ENCODE peak calls at places on chromosomes 7 and 10, in four cellular contexts. One of them, this sample, is unnamed.

GRCh38 chr10:66627156-66627555 is 298.7 kb upstream of the LRRTM3 start:
- DNase-seq in ovary: no peak
- DNase-seq in fibroblast of lung: peak; percentile 25
- DNase-seq in SK-N-SH: peak; percentile 27
- DNase-seq in this sample: peak; percentile 32

GRCh38 chr10:43396928-43397624 is 11.9 kb downstream of the HNRNPF start:
- DNase-seq in ovary: peak; percentile 80
- DNase-seq in fibroblast of lung: peak; percentile 76
- DNase-seq in SK-N-SH: peak; percentile 92
- DNase-seq in this sample: no peak

GRCh38 chr7:129612112-129613015 is 844 bp downstream of the NRF1 start:
- DNase-seq in ovary: peak; percentile 68
- DNase-seq in fibroblast of lung: peak; percentile 67
- DNase-seq in SK-N-SH: peak; percentile 66
- DNase-seq in this sample: peak; percentile 56

GRCh38 chr10:62083413-62083794 is 181.9 kb downstream of the ARID5B start:
- DNase-seq in ovary: no peak
- DNase-seq in fibroblast of lung: peak; percentile 64
- DNase-seq in SK-N-SH: no peak
- DNase-seq in this sample: no peak

GRCh38 chr10:12533151-12533550 is 183.8 kb downstream of the CAMK1D start:
- DNase-seq in ovary: no peak
- DNase-seq in fibroblast of lung: no peak
- DNase-seq in SK-N-SH: no peak
- DNase-seq in this sample: no peak

GRCh38 chr10:102120987-102121738 is 995 bp upstream of the LDB1 start:
- DNase-seq in ovary: peak; percentile 90
- DNase-seq in fibroblast of lung: peak; percentile 91
- DNase-seq in SK-N-SH: peak; percentile 74
- DNase-seq in this sample: peak; percentile 93

GRCh38 chr7:78718212-78718611 is 735.3 kb downstream of the MAGI2 start:
- DNase-seq in ovary: no peak
- DNase-seq in fibroblast of lung: no peak
- DNase-seq in SK-N-SH: no peak
- DNase-seq in this sample: no peak

GRCh38 chr10:27541728-27542285 is 37.7 kb downstream of the RAB18 start:
- DNase-seq in ovary: no peak
- DNase-seq in fibroblast of lung: no peak
- DNase-seq in SK-N-SH: no peak
- DNase-seq in this sample: no peak

GRCh38 chr10:122162566-122163181 is 108.4 kb upstream of the BTBD16 start:
- DNase-seq in ovary: no peak
- DNase-seq in fibroblast of lung: no peak
- DNase-seq in SK-N-SH: peak; percentile 71
- DNase-seq in this sample: no peak

GRCh38 chr7:1113548-1113885 is 25.6 kb downstream of the GPER1 start:
- DNase-seq in ovary: no peak
- DNase-seq in fibroblast of lung: no peak
- DNase-seq in SK-N-SH: no peak
- DNase-seq in this sample: no peak

GRCh38 chr10:29535012-29535777 is 99.6 kb downstream of the SVIL start:
- DNase-seq in ovary: peak; percentile 61
- DNase-seq in fibroblast of lung: peak; percentile 79
- DNase-seq in SK-N-SH: peak; percentile 71
- DNase-seq in this sample: peak; percentile 82

GRCh38 chr10:5895804-5896203 is 5.8 kb downstream of the FBH1 start:
- DNase-seq in ovary: no peak
- DNase-seq in fibroblast of lung: no peak
- DNase-seq in SK-N-SH: no peak
- DNase-seq in this sample: no peak

GRCh38 chr10:132616995-132617780 is 79.6 kb downstream of the INPP5A start:
- DNase-seq in ovary: peak; percentile 12
- DNase-seq in fibroblast of lung: no peak
- DNase-seq in SK-N-SH: no peak
- DNase-seq in this sample: no peak

GRCh38 chr10:113045155-113046055 is 95.4 kb downstream of the TCF7L2 start:
- DNase-seq in ovary: no peak
- DNase-seq in fibroblast of lung: peak; percentile 83
- DNase-seq in SK-N-SH: no peak
- DNase-seq in this sample: no peak

GRCh38 chr7:106568680-106569499 is 92.1 kb downstream of the CCDC71L start:
- DNase-seq in ovary: no peak
- DNase-seq in fibroblast of lung: peak; percentile 93
- DNase-seq in SK-N-SH: peak; percentile 80
- DNase-seq in this sample: peak; percentile 7

GRCh38 chr10:34641147-34641912 is 173.8 kb downstream of the PARD3 start:
- DNase-seq in ovary: no peak
- DNase-seq in fibroblast of lung: no peak
- DNase-seq in SK-N-SH: no peak
- DNase-seq in this sample: no peak

GRCh38 chr10:72080042-72081035 is 8.0 kb downstream of the SPOCK2 start:
- DNase-seq in ovary: no peak
- DNase-seq in fibroblast of lung: no peak
- DNase-seq in SK-N-SH: no peak
- DNase-seq in this sample: no peak

DNA sequence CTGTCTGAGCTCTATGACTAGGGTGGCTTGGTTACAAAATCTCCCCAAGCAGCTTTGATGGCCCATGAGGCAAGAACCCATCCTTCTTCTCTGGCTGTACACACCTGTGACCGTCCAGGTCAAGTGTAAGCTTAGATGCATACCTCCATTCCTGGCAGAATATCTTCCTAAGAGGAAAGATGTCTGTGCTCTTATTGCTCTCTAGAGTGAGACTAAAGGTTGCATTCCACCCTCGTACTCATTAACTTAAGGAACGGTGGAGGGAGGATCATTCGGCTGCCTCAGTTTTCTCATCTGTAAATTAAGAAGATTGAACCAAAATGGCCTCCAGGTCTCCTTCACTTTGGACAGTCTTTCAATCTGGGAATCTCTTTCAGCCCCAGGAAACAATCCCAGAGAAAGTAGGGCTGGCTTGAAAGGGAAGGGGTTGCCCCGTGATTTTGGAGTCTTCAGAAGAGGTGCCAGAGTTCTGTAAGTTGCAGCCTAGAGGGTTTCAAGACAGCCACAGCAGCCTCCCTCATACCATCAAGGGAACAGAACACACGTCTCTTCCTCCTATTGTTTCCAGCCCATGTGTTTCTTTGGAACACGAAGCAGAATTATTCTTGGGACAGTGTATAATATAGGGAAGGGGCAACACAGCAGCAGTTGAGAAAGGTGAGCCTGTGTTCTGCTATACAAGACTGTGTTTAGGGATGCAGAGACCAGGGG is 5.4 kb downstream of the HOXA4 start:
- DNase-seq in ovary: no peak
- DNase-seq in fibroblast of lung: no peak
- DNase-seq in SK-N-SH: no peak
- DNase-seq in this sample: no peak
- H3K4me1 ChIP-seq in ovary: peaks cover 3% of the 10 kb centered on the region
- H3K4me1 ChIP-seq in fibroblast of lung: peaks cover 21% of the 10 kb centered on the region
- H3K4me1 ChIP-seq in SK-N-SH: no peaks in the 10 kb centered on the region
- H3K4me1 ChIP-seq in this sample: peaks cover 16% of the 10 kb centered on the region

DNA sequence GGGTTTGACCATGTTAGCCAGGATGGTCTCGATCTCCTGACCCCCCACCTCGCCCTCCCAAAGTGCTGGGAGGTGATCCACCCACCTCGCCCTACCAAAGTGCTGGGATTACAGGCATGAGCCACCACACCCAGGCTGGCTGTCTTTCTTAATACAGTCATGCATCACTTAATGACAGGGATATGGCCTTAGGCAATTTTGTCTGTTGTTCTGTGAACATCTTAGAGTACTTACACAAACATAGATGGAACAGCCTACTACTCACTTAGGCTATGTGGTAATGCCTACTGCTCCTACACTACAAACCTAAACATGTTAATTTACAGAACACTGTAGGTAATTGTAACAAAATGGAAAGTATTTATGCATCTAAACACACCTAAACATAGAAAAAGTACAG is 106.6 kb upstream of the KCNMA1 start:
- DNase-seq in ovary: no peak
- DNase-seq in fibroblast of lung: no peak
- DNase-seq in SK-N-SH: no peak
- DNase-seq in this sample: no peak
- H3K27ac ChIP-seq in ovary: no peak overlapping the region
- H3K27ac ChIP-seq in fibroblast of lung: no peak overlapping the region
- H3K27ac ChIP-seq in SK-N-SH: no peak overlapping the region
- H3K27ac ChIP-seq in this sample: no peak overlapping the region

GRCh38 chr7:133295484-133295883 is 42.6 kb downstream of the EXOC4 start:
- DNase-seq in ovary: no peak
- DNase-seq in fibroblast of lung: no peak
- DNase-seq in SK-N-SH: no peak
- DNase-seq in this sample: no peak

GRCh38 chr7:133297093-133297492 is 44.2 kb downstream of the EXOC4 start:
- DNase-seq in ovary: no peak
- DNase-seq in fibroblast of lung: no peak
- DNase-seq in SK-N-SH: no peak
- DNase-seq in this sample: no peak

GRCh38 chr7:133293390-133294110 is 40.7 kb downstream of the EXOC4 start:
- DNase-seq in ovary: no peak
- DNase-seq in fibroblast of lung: no peak
- DNase-seq in SK-N-SH: peak; percentile 30
- DNase-seq in this sample: no peak

GRCh38 chr7:133290676-133291332 is 37.9 kb downstream of the EXOC4 start:
- DNase-seq in ovary: no peak
- DNase-seq in fibroblast of lung: no peak
- DNase-seq in SK-N-SH: no peak
- DNase-seq in this sample: no peak

DNA sequence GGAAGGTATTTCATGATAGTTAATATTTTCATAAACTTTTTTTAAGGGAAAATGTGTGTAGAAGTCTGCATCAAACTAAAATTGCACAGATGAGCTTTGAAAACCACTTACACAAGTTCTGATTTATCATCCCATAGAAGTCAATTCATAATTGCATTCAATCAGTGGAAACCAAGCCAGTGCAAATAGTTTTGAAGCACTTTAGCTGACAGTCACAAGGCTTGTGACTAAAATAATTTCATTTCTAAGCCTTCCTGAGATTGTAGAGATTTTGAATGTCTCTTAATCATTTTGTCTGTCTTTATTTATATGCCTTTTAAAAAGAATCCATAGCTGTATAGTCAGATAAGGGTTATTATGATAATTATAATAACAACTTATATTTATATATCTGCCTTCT is 41.4 kb downstream of the EXOC4 start:
- DNase-seq in ovary: no peak
- DNase-seq in fibroblast of lung: no peak
- DNase-seq in SK-N-SH: peak; percentile 15
- DNase-seq in this sample: no peak
- H3K4me3 ChIP-seq in ovary: no peak overlapping the region
- H3K4me3 ChIP-seq in fibroblast of lung: no peak overlapping the region
- H3K4me3 ChIP-seq in SK-N-SH: no peak overlapping the region
- H3K4me3 ChIP-seq in this sample: no peak overlapping the region

GRCh38 chr7:150368098-150368883 is at the start of gene REPIN1:
- DNase-seq in ovary: peak; percentile 92
- DNase-seq in fibroblast of lung: peak; percentile 87
- DNase-seq in SK-N-SH: peak; percentile 99
- DNase-seq in this sample: peak; percentile 94
- H3K4me1 ChIP-seq in ovary: peaks cover 6% of the 10 kb centered on the region
- H3K4me1 ChIP-seq in fibroblast of lung: peaks cover 10% of the 10 kb centered on the region
- H3K4me1 ChIP-seq in SK-N-SH: peaks cover 19% of the 10 kb centered on the region
- H3K4me1 ChIP-seq in this sample: peaks cover 17% of the 10 kb centered on the region

GRCh38 chr10:3125527-3126170 is 46.9 kb downstream of the PITRM1 start:
- DNase-seq in ovary: no peak
- DNase-seq in fibroblast of lung: no peak
- DNase-seq in SK-N-SH: no peak
- DNase-seq in this sample: no peak
- H3K27ac ChIP-seq in ovary: no peak overlapping the region
- H3K27ac ChIP-seq in fibroblast of lung: no peak overlapping the region
- H3K27ac ChIP-seq in SK-N-SH: no peak overlapping the region
- H3K27ac ChIP-seq in this sample: peak overlapping the region; percentile 63

GRCh38 chr10:8045728-8046494 is 8.6 kb upstream of the GATA3 start:
- DNase-seq in ovary: no peak
- DNase-seq in fibroblast of lung: no peak
- DNase-seq in SK-N-SH: peak; percentile 61
- DNase-seq in this sample: no peak

GRCh38 chr10:8044331-8044907 is 10.1 kb upstream of the GATA3 start:
- DNase-seq in ovary: no peak
- DNase-seq in fibroblast of lung: no peak
- DNase-seq in SK-N-SH: peak; percentile 68
- DNase-seq in this sample: no peak

GRCh38 chr10:8042864-8043568 is 11.5 kb upstream of the GATA3 start:
- DNase-seq in ovary: no peak
- DNase-seq in fibroblast of lung: no peak
- DNase-seq in SK-N-SH: peak; percentile 22
- DNase-seq in this sample: no peak

GRCh38 chr10:8043569-8044306 is 10.8 kb upstream of the GATA3 start:
- DNase-seq in ovary: no peak
- DNase-seq in fibroblast of lung: no peak
- DNase-seq in SK-N-SH: peak; percentile 25
- DNase-seq in this sample: no peak

GRCh38 chr10:8044908-8045727 is 9.4 kb upstream of the GATA3 start:
- DNase-seq in ovary: no peak
- DNase-seq in fibroblast of lung: no peak
- DNase-seq in SK-N-SH: peak; percentile 87
- DNase-seq in this sample: peak; percentile 22
- H3K4me3 ChIP-seq in ovary: no peak overlapping the region
- H3K4me3 ChIP-seq in fibroblast of lung: peak overlapping the region; percentile 42
- H3K4me3 ChIP-seq in SK-N-SH: peak overlapping the region; percentile 92
- H3K4me3 ChIP-seq in this sample: peak overlapping the region; percentile 61

GRCh38 chr10:79266092-79266491 is 81.2 kb upstream of the PPIF start:
- DNase-seq in ovary: no peak
- DNase-seq in fibroblast of lung: no peak
- DNase-seq in SK-N-SH: no peak
- DNase-seq in this sample: no peak
- H3K4me1 ChIP-seq in ovary: peaks cover 15% of the 10 kb centered on the region
- H3K4me1 ChIP-seq in fibroblast of lung: peaks cover 64% of the 10 kb centered on the region
- H3K4me1 ChIP-seq in SK-N-SH: peaks cover 47% of the 10 kb centered on the region
- H3K4me1 ChIP-seq in this sample: peaks cover under 1% of the 10 kb centered on the region

GRCh38 chr7:74032624-74033371 is 4.8 kb downstream of the ELN start:
- DNase-seq in ovary: no peak
- DNase-seq in fibroblast of lung: no peak
- DNase-seq in SK-N-SH: no peak
- DNase-seq in this sample: no peak
- H3K27ac ChIP-seq in ovary: no peak overlapping the region
- H3K27ac ChIP-seq in fibroblast of lung: no peak overlapping the region
- H3K27ac ChIP-seq in SK-N-SH: no peak overlapping the region
- H3K27ac ChIP-seq in this sample: peak overlapping the region; percentile 76

DNA sequence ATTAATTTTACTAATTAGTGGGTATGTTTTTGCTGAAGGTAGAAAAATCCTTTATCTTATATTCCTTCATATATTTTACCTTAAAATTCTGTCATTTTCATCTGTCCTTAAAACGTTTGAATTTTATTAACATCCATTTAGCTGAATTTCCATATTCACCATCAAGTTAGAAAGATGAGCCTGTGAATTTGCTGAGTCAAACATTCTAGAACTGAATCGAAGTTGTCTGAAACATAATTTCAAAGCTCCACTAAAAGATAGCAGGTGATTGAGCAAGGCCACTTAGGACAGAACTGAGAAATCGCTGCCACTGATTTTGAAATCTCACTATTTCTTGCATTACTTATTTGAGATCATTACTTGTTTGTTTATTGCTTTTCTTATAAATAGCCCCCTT is 17.5 kb downstream of the HGF start:
- DNase-seq in ovary: no peak
- DNase-seq in fibroblast of lung: no peak
- DNase-seq in SK-N-SH: no peak
- DNase-seq in this sample: no peak
- H3K4me3 ChIP-seq in ovary: no peak overlapping the region
- H3K4me3 ChIP-seq in fibroblast of lung: no peak overlapping the region
- H3K4me3 ChIP-seq in SK-N-SH: no peak overlapping the region
- H3K4me3 ChIP-seq in this sample: no peak overlapping the region